ENCODE peak calls at places on chromosomes 3 and 15, in five cellular contexts. D is K562, G is HepG2, H is GM12878, P is H1. R is an unnamed sample.

GRCh38 chr3:52712291-52713212 is 6.6 kb downstream of the SPCS1 start:
- DNase-seq in D (no peak), H (no peak), G (peak; percentile 59), P (peak; percentile 27), R (no peak)

GRCh38 chr3:143608966-143609365 is 239.3 kb downstream of the SLC9A9 start:
- DNase-seq in G (no peak), D (no peak), P (no peak), H (no peak), R (no peak)

GRCh38 chr3:48678056-48678455 is 7.7 kb downstream of the NCKIPSD start:
- DNase-seq in H (no peak), P (no peak), D (no peak), G (no peak), R (no peak)

GRCh38 chr15:60389261-60390077 is 8.3 kb downstream of the ANXA2 start:
- DNase-seq in D (no peak), P (no peak), H (peak; percentile 42), G (no peak), R (no peak)

GRCh38 chr3:143502101-143502500 is 346.2 kb downstream of the SLC9A9 start:
- DNase-seq in H (no peak), P (no peak), G (no peak), D (no peak), R (no peak)

GRCh38 chr3:47664519-47664918 is 85.9 kb upstream of the CSPG5 start:
- DNase-seq in P (no peak), H (no peak), G (peak; percentile 14), D (no peak), R (peak; percentile 18)

GRCh38 chr15:101258238-101259144 is 6.6 kb upstream of the CHSY1 start:
- DNase-seq in G (peak; percentile 57), P (peak; percentile 47), H (peak; percentile 51), D (peak; percentile 37), R (peak; percentile 51)

GRCh38 chr15:78003539-78004008 is 73.9 kb downstream of the TBC1D2B start:
- DNase-seq in H (no peak), P (no peak), G (no peak), D (no peak), R (no peak)

GRCh38 chr3:57228734-57229505 is 1.4 kb downstream of the APPL1 start:
- DNase-seq in G (no peak), D (no peak), H (no peak), P (no peak), R (no peak)

GRCh38 chr15:52178765-52179164 is 12.4 kb downstream of the GNB5 start:
- DNase-seq in P (peak; percentile 45), D (no peak), G (no peak), H (no peak), R (no peak)

GRCh38 chr3:63141-63845 is 133.3 kb upstream of the CHL1 start:
- DNase-seq in P (no peak), H (no peak), D (no peak), G (peak; percentile 39), R (no peak)

GRCh38 chr3:126107960-126108688 is 24.2 kb upstream of the SLC41A3 start:
- DNase-seq in H (no peak), G (no peak), D (no peak), P (peak; percentile 22), R (no peak)

GRCh38 chr3:77081240-77081661 is 41.4 kb downstream of the ROBO2 start:
- DNase-seq in H (no peak), P (no peak), D (no peak), G (no peak), R (no peak)
- TF ChIP-seq ZNF274 in H (no peak), P (no peak), D (no peak), G (no peak), R (no peak)

DNA sequence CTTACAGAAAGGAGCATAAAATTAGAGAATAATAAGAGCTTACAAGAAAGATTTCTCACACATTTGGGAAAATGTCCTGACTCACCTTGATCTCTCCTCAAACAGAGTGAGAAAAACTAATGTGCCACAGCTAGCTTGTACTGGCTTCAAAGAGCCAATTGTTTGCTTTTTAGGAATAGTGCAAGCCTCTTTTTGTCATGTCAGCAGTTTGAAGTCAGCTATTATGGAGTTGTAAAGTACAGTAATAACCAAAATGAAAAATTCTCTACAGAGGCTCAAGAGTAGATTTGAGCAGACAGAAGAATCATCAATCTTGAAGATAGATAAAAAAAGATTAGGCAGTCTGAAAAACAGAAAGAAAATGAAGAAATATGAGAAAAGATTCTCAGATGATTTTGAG is 313.4 kb upstream of the GPR149 start:
- DNase-seq in P (no peak), G (no peak), D (no peak), H (no peak), R (no peak)
- H3K4me3 ChIP-seq in P (no peak overlapping the region), G (no peak overlapping the region), D (no peak overlapping the region), H (no peak overlapping the region), R (no peak overlapping the region)

GRCh38 chr3:23600178-23600577 is 205.6 kb upstream of the UBE2E1 start:
- DNase-seq in G (no peak), D (no peak), H (no peak), P (peak; percentile 36), R (no peak)
- H3K27ac ChIP-seq in G (no peak overlapping the region), D (no peak overlapping the region), H (no peak overlapping the region), P (no peak overlapping the region), R (no peak overlapping the region)

DNA sequence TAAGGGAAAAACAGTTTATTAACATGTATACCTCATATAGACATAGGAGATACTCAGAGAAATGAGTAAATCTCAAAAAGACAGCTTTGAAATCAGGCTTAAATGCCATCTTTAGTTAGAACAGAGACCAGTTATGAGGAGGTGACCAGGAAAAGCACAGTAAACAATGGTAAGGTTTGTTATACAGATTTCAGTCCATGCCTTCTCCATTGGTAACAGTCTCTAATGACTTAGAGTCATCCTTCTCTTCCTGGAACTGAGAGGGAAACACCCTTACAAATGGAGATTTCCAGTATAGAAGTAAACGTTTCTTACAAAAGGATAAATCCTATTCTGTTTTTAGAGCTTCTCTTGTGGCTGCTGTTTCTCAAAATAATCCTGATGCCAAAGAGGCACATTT is 476.3 kb upstream of the NAALADL2 start:
- DNase-seq in H (no peak), D (no peak), P (no peak), G (no peak), R (no peak)
- TF ChIP-seq ZNF274 in H (no peak), D (no peak), P (no peak), G (no peak), R (no peak)

GRCh38 chr3:119677641-119677934 is 382 bp upstream of the COX17 start:
- DNase-seq in H (no peak), G (no peak), P (no peak), D (no peak), R (no peak)

GRCh38 chr3:119676020-119676419 is 1.2 kb downstream of the COX17 start:
- DNase-seq in H (no peak), P (no peak), D (no peak), G (no peak), R (no peak)

GRCh38 chr3:119676771-119677640 is at the start of gene COX17:
- DNase-seq in P (peak; percentile 94), H (peak; percentile 99), G (peak; percentile 97), D (peak; percentile 94), R (peak; percentile 96)

GRCh38 chr3:119673875-119674274 is 3.3 kb downstream of the COX17 start:
- DNase-seq in H (no peak), D (no peak), G (no peak), P (no peak), R (no peak)

GRCh38 chr3:119675188-119675874 is 1.9 kb downstream of the COX17 start:
- DNase-seq in H (no peak), P (no peak), D (no peak), G (no peak), R (no peak)
- H3K4me3 ChIP-seq in H (peak overlapping the region; percentile 90), P (no peak overlapping the region), D (no peak overlapping the region), G (no peak overlapping the region), R (no peak overlapping the region)

GRCh38 chr3:177777699-177778098 is 580.4 kb upstream of the TBL1XR1 start:
- DNase-seq in H (peak; percentile 20), G (peak; percentile 52), P (peak; percentile 62), D (peak; percentile 57), R (peak; percentile 51)

GRCh38 chr3:177783338-177783737 is 586.1 kb upstream of the TBL1XR1 start:
- DNase-seq in D (no peak), P (no peak), G (no peak), H (no peak), R (no peak)

GRCh38 chr3:177778633-177779032 is 581.4 kb upstream of the TBL1XR1 start:
- DNase-seq in D (no peak), H (no peak), P (no peak), G (no peak), R (no peak)

GRCh38 chr3:177776656-177777055 is 579.4 kb upstream of the TBL1XR1 start:
- DNase-seq in G (peak; percentile 18), P (no peak), D (no peak), H (no peak), R (no peak)

DNA sequence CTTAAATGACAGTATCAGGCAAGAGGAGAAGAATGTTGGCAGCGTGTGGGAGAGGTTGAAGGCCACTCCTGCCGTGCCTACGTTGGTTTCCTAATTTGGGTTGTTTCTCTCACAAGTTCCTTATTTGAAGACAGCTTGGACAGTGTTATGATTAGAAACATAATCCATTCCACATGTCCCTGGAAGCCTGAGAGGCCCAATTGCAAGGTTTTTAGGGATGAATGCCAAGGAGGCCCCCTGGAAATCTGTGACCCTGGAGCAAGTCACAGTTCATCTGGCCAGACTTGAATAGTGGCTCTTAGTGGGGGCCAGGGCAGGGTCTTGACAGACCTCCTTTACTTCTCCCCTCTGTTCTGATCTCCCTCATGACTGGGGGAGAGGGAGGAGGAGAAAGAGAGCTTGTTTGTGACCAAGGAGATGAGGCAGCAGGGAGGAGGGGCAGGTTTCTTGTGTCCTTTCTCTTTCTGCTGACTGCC is 584.4 kb upstream of the TBL1XR1 start:
- DNase-seq in D (no peak), G (no peak), P (no peak), H (no peak), R (no peak)
- H3K27ac ChIP-seq in D (no peak overlapping the region), G (no peak overlapping the region), P (no peak overlapping the region), H (no peak overlapping the region), R (no peak overlapping the region)

GRCh38 chr3:23518441-23518840 is 287.3 kb upstream of the UBE2E1 start:
- DNase-seq in H (no peak), P (no peak), G (no peak), D (no peak), R (no peak)
- TF ChIP-seq ZNF274 in H (no peak), P (no peak), G (no peak), D (no peak), R (no peak)

DNA sequence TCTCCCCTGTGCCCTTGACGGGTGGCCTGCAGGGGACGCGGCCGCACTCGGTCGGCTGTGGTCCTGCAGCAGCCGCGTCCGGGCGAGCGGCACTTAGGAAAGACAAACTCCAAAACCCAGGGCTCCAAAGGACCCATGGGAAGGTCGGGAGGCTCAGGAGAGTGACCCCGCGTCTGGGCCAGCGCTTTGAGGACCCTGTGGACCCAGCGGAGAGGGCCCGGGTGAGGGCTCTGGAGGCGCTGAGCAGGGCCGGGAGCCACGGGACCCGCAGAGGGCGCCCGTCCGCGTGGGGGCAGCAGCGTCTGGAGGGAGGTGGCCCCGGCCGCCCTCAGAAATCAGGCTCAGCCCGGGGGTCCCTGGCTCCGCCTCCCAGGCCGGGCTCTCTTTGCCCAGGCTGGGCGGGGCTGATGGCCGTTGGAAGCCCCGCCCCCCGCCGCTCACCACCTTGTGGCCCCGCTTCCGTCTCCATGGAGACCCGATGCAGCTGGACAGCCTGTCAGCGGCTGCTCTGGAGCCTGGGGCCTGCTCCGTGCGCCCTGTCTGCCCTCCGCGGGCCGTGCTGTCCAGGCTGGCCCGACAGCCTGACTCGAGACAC is 34.6 kb upstream of the RPL32 start:
- DNase-seq in P (peak; percentile 87), H (no peak), G (no peak), D (peak; percentile 95), R (no peak)
- H3K4me3 ChIP-seq in P (peak overlapping the region; percentile 27), H (no peak overlapping the region), G (no peak overlapping the region), D (peak overlapping the region; percentile 16), R (no peak overlapping the region)